ENCODE peak calls at places on chromosomes 2 and 18, in seven cellular contexts. One of them, this sample, is unnamed.

GRCh38 chr2:211745295-211746097 is 793.1 kb downstream of the ERBB4 start:
- DNase-seq in heart right ventricle: no peak
- DNase-seq in GM06990: peak
- DNase-seq in tibial nerve: peak
- DNase-seq in NT2/D1: peak
- DNase-seq in retinal pigment epithelial cell: no peak
- DNase-seq in effector memory CD4-positive, alpha-beta T cell: no peak
- DNase-seq in this sample: peak

GRCh38 chr2:159140070-159140774 is 146.3 kb downstream of the WDSUB1 start:
- DNase-seq in heart right ventricle: no peak
- DNase-seq in GM06990: no peak
- DNase-seq in tibial nerve: no peak
- DNase-seq in NT2/D1: no peak
- DNase-seq in retinal pigment epithelial cell: no peak
- DNase-seq in effector memory CD4-positive, alpha-beta T cell: no peak
- DNase-seq in this sample: no peak

GRCh38 chr2:109438773-109439191 is 175.0 kb downstream of the SEPTIN10 start:
- DNase-seq in heart right ventricle: no peak
- DNase-seq in GM06990: no peak
- DNase-seq in tibial nerve: no peak
- DNase-seq in NT2/D1: no peak
- DNase-seq in retinal pigment epithelial cell: no peak
- DNase-seq in effector memory CD4-positive, alpha-beta T cell: no peak
- DNase-seq in this sample: no peak

GRCh38 chr18:36352384-36352783 is 54.9 kb downstream of the FHOD3 start:
- DNase-seq in heart right ventricle: no peak
- DNase-seq in GM06990: no peak
- DNase-seq in tibial nerve: no peak
- DNase-seq in NT2/D1: no peak
- DNase-seq in retinal pigment epithelial cell: peak
- DNase-seq in effector memory CD4-positive, alpha-beta T cell: no peak
- DNase-seq in this sample: peak

GRCh38 chr2:239460780-239461179 is 60.0 kb upstream of the HDAC4 start:
- DNase-seq in heart right ventricle: no peak
- DNase-seq in GM06990: no peak
- DNase-seq in tibial nerve: no peak
- DNase-seq in NT2/D1: no peak
- DNase-seq in retinal pigment epithelial cell: no peak
- DNase-seq in effector memory CD4-positive, alpha-beta T cell: no peak
- DNase-seq in this sample: no peak

GRCh38 chr18:34956663-34957062 is 84.5 kb upstream of the MAPRE2 start:
- DNase-seq in heart right ventricle: no peak
- DNase-seq in GM06990: no peak
- DNase-seq in tibial nerve: no peak
- DNase-seq in NT2/D1: no peak
- DNase-seq in retinal pigment epithelial cell: no peak
- DNase-seq in effector memory CD4-positive, alpha-beta T cell: no peak
- DNase-seq in this sample: no peak

GRCh38 chr2:64230540-64230939 is 86.3 kb upstream of the PELI1 start:
- DNase-seq in heart right ventricle: no peak
- DNase-seq in GM06990: no peak
- DNase-seq in tibial nerve: no peak
- DNase-seq in NT2/D1: no peak
- DNase-seq in retinal pigment epithelial cell: no peak
- DNase-seq in effector memory CD4-positive, alpha-beta T cell: no peak
- DNase-seq in this sample: no peak

GRCh38 chr2:2520396-2520795 is 189.3 kb upstream of the MYT1L start:
- DNase-seq in heart right ventricle: no peak
- DNase-seq in GM06990: no peak
- DNase-seq in tibial nerve: no peak
- DNase-seq in NT2/D1: no peak
- DNase-seq in retinal pigment epithelial cell: no peak
- DNase-seq in effector memory CD4-positive, alpha-beta T cell: no peak
- DNase-seq in this sample: no peak

GRCh38 chr2:152126664-152127063 is 27.8 kb upstream of the CACNB4 start:
- DNase-seq in heart right ventricle: no peak
- DNase-seq in GM06990: no peak
- DNase-seq in tibial nerve: no peak
- DNase-seq in NT2/D1: no peak
- DNase-seq in retinal pigment epithelial cell: no peak
- DNase-seq in effector memory CD4-positive, alpha-beta T cell: no peak
- DNase-seq in this sample: no peak

GRCh38 chr18:14221689-14222088 is 89.5 kb upstream of the ZNF519 start:
- DNase-seq in heart right ventricle: no peak
- DNase-seq in GM06990: no peak
- DNase-seq in tibial nerve: no peak
- DNase-seq in NT2/D1: no peak
- DNase-seq in retinal pigment epithelial cell: no peak
- DNase-seq in effector memory CD4-positive, alpha-beta T cell: no peak
- DNase-seq in this sample: no peak

GRCh38 chr2:27095745-27096651 is 9.4 kb downstream of the KHK start:
- DNase-seq in heart right ventricle: peak
- DNase-seq in GM06990: no peak
- DNase-seq in tibial nerve: peak
- DNase-seq in NT2/D1: no peak
- DNase-seq in retinal pigment epithelial cell: no peak
- DNase-seq in effector memory CD4-positive, alpha-beta T cell: no peak
- DNase-seq in this sample: no peak

GRCh38 chr2:223669453-223670225 is 67.5 kb upstream of the SCG2 start:
- DNase-seq in heart right ventricle: no peak
- DNase-seq in GM06990: no peak
- DNase-seq in tibial nerve: no peak
- DNase-seq in NT2/D1: no peak
- DNase-seq in retinal pigment epithelial cell: peak
- DNase-seq in effector memory CD4-positive, alpha-beta T cell: no peak
- DNase-seq in this sample: peak

GRCh38 chr18:3114456-3114855 is 101.5 kb upstream of the LPIN2 start:
- DNase-seq in heart right ventricle: no peak
- DNase-seq in GM06990: no peak
- DNase-seq in tibial nerve: no peak
- DNase-seq in NT2/D1: no peak
- DNase-seq in retinal pigment epithelial cell: peak
- DNase-seq in effector memory CD4-positive, alpha-beta T cell: no peak
- DNase-seq in this sample: no peak

GRCh38 chr2:142052220-142052863 is 78.5 kb downstream of the LRP1B start:
- DNase-seq in heart right ventricle: no peak
- DNase-seq in GM06990: no peak
- DNase-seq in tibial nerve: no peak
- DNase-seq in NT2/D1: no peak
- DNase-seq in retinal pigment epithelial cell: no peak
- DNase-seq in effector memory CD4-positive, alpha-beta T cell: no peak
- DNase-seq in this sample: no peak

GRCh38 chr18:54717673-54718435 is 110.4 kb upstream of the RAB27B start:
- DNase-seq in heart right ventricle: no peak
- DNase-seq in GM06990: peak
- DNase-seq in tibial nerve: no peak
- DNase-seq in NT2/D1: no peak
- DNase-seq in retinal pigment epithelial cell: no peak
- DNase-seq in effector memory CD4-positive, alpha-beta T cell: no peak
- DNase-seq in this sample: no peak

GRCh38 chr2:127560929-127561275 is 25.4 kb downstream of the MYO7B start:
- DNase-seq in heart right ventricle: no peak
- DNase-seq in GM06990: no peak
- DNase-seq in tibial nerve: no peak
- DNase-seq in NT2/D1: no peak
- DNase-seq in retinal pigment epithelial cell: no peak
- DNase-seq in effector memory CD4-positive, alpha-beta T cell: no peak
- DNase-seq in this sample: no peak

GRCh38 chr2:4674007-4674406 is 970.6 kb downstream of the DCDC2C start:
- DNase-seq in heart right ventricle: no peak
- DNase-seq in GM06990: no peak
- DNase-seq in tibial nerve: no peak
- DNase-seq in NT2/D1: no peak
- DNase-seq in retinal pigment epithelial cell: no peak
- DNase-seq in effector memory CD4-positive, alpha-beta T cell: no peak
- DNase-seq in this sample: no peak

GRCh38 chr2:150646746-150647145 is 159.3 kb upstream of the RND3 start:
- DNase-seq in heart right ventricle: no peak
- DNase-seq in GM06990: no peak
- DNase-seq in tibial nerve: no peak
- DNase-seq in NT2/D1: no peak
- DNase-seq in retinal pigment epithelial cell: no peak
- DNase-seq in effector memory CD4-positive, alpha-beta T cell: no peak
- DNase-seq in this sample: no peak

GRCh38 chr2:150644298-150645067 is 157.0 kb upstream of the RND3 start:
- DNase-seq in heart right ventricle: no peak
- DNase-seq in GM06990: no peak
- DNase-seq in tibial nerve: no peak
- DNase-seq in NT2/D1: no peak
- DNase-seq in retinal pigment epithelial cell: peak
- DNase-seq in effector memory CD4-positive, alpha-beta T cell: no peak
- DNase-seq in this sample: no peak

GRCh38 chr2:150653351-150653750 is 165.9 kb upstream of the RND3 start:
- DNase-seq in heart right ventricle: no peak
- DNase-seq in GM06990: no peak
- DNase-seq in tibial nerve: no peak
- DNase-seq in NT2/D1: no peak
- DNase-seq in retinal pigment epithelial cell: no peak
- DNase-seq in effector memory CD4-positive, alpha-beta T cell: no peak
- DNase-seq in this sample: no peak

GRCh38 chr2:150643106-150643730 is 155.8 kb upstream of the RND3 start:
- DNase-seq in heart right ventricle: no peak
- DNase-seq in GM06990: no peak
- DNase-seq in tibial nerve: no peak
- DNase-seq in NT2/D1: no peak
- DNase-seq in retinal pigment epithelial cell: no peak
- DNase-seq in effector memory CD4-positive, alpha-beta T cell: no peak
- DNase-seq in this sample: no peak

GRCh38 chr2:150647943-150648342 is 160.5 kb upstream of the RND3 start:
- DNase-seq in heart right ventricle: no peak
- DNase-seq in GM06990: no peak
- DNase-seq in tibial nerve: no peak
- DNase-seq in NT2/D1: no peak
- DNase-seq in retinal pigment epithelial cell: no peak
- DNase-seq in effector memory CD4-positive, alpha-beta T cell: no peak
- DNase-seq in this sample: no peak
- H3K4me3 ChIP-seq in heart right ventricle: no peak
- H3K4me3 ChIP-seq in GM06990: no peak
- H3K4me3 ChIP-seq in tibial nerve: no peak
- H3K4me3 ChIP-seq in NT2/D1: no peak
- H3K4me3 ChIP-seq in retinal pigment epithelial cell: no peak
- H3K4me3 ChIP-seq in effector memory CD4-positive, alpha-beta T cell: no peak
- H3K4me3 ChIP-seq in this sample: no peak

GRCh38 chr2:175373729-175374128 is 192.2 kb upstream of the ATP5MC3 start:
- DNase-seq in heart right ventricle: no peak
- DNase-seq in GM06990: no peak
- DNase-seq in tibial nerve: no peak
- DNase-seq in NT2/D1: no peak
- DNase-seq in retinal pigment epithelial cell: no peak
- DNase-seq in effector memory CD4-positive, alpha-beta T cell: no peak
- DNase-seq in this sample: no peak
- H3K4me3 ChIP-seq in heart right ventricle: no peak
- H3K4me3 ChIP-seq in GM06990: no peak
- H3K4me3 ChIP-seq in tibial nerve: no peak
- H3K4me3 ChIP-seq in NT2/D1: no peak
- H3K4me3 ChIP-seq in retinal pigment epithelial cell: no peak
- H3K4me3 ChIP-seq in effector memory CD4-positive, alpha-beta T cell: no peak
- H3K4me3 ChIP-seq in this sample: no peak

DNA sequence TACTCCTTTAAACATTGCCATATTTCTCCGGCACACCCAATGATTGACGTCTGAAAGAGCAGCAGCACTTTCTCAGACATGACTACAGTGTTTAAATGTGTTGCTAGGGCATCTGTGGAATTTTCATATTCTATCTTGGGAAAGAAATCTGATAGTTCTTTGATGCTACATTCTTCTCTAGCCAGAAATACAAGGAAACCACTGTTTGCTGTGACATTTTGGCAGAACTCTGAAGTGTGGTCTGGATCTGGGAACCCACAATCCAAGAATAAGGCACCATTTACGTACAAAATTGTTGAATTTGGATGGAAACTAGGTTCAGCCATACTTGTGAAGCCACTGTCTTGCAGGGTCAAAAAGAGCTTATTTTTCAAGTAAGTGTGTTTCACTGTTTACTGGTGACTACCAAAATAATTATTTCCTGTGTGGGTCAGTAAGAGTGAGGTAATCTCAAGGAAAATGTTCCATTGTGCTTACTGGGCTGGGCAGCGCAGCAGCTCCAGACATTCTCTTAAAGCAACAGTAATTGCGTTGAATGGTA is 21.3 kb upstream of the CD28 start:
- DNase-seq in heart right ventricle: peak
- DNase-seq in GM06990: no peak
- DNase-seq in tibial nerve: peak
- DNase-seq in NT2/D1: no peak
- DNase-seq in retinal pigment epithelial cell: peak
- DNase-seq in effector memory CD4-positive, alpha-beta T cell: no peak
- DNase-seq in this sample: peak
- H3K4me3 ChIP-seq in heart right ventricle: no peak
- H3K4me3 ChIP-seq in GM06990: no peak
- H3K4me3 ChIP-seq in tibial nerve: no peak
- H3K4me3 ChIP-seq in NT2/D1: no peak
- H3K4me3 ChIP-seq in retinal pigment epithelial cell: no peak
- H3K4me3 ChIP-seq in effector memory CD4-positive, alpha-beta T cell: no peak
- H3K4me3 ChIP-seq in this sample: no peak

GRCh38 chr2:189149981-189150380 is 29.6 kb downstream of the COL5A2 start:
- DNase-seq in heart right ventricle: no peak
- DNase-seq in GM06990: no peak
- DNase-seq in tibial nerve: no peak
- DNase-seq in NT2/D1: no peak
- DNase-seq in retinal pigment epithelial cell: peak
- DNase-seq in effector memory CD4-positive, alpha-beta T cell: no peak
- DNase-seq in this sample: no peak
- H3K4me3 ChIP-seq in heart right ventricle: no peak
- H3K4me3 ChIP-seq in GM06990: no peak
- H3K4me3 ChIP-seq in tibial nerve: no peak
- H3K4me3 ChIP-seq in NT2/D1: no peak
- H3K4me3 ChIP-seq in retinal pigment epithelial cell: no peak
- H3K4me3 ChIP-seq in effector memory CD4-positive, alpha-beta T cell: no peak
- H3K4me3 ChIP-seq in this sample: no peak

DNA sequence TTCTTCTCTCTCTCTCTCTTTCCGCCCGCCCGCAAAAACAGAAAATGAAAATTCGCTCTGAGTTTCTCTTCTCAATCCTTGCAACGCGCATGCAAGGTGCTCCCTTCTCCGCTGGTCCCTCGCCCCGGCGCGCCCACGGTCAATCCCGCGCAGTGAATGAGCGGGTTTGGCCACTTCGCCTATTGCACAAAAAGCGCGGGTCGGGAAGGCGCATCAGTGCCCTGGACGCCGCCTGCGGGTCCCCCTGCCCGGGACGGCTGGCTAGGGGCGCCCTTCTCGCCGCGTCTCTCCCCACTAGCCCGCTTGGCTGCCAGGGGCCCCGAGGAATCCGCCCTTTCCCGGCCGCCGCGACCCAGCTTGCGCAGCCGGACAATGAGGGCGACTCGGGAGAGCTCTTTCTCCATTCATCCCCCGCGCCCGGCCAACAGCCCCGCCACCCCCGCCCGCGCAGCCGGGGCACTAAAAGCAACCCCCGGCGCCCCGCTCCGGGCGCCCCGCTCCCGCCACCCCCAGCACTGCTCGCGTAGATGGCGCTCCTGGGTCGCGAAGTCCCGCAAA is 686 bp downstream of the LAMA1 start:
- DNase-seq in heart right ventricle: no peak
- DNase-seq in GM06990: no peak
- DNase-seq in tibial nerve: no peak
- DNase-seq in NT2/D1: no peak
- DNase-seq in retinal pigment epithelial cell: no peak
- DNase-seq in effector memory CD4-positive, alpha-beta T cell: no peak
- DNase-seq in this sample: no peak
- H3K4me3 ChIP-seq in heart right ventricle: peak
- H3K4me3 ChIP-seq in GM06990: no peak
- H3K4me3 ChIP-seq in tibial nerve: peak
- H3K4me3 ChIP-seq in NT2/D1: peak
- H3K4me3 ChIP-seq in retinal pigment epithelial cell: peak
- H3K4me3 ChIP-seq in effector memory CD4-positive, alpha-beta T cell: no peak
- H3K4me3 ChIP-seq in this sample: peak